ENCODE peak calls at places on chromosome 10, in five cellular contexts. N is stimulated activated CD8-positive, alpha-beta memory T cell treated with anti-CD3 and anti-CD28 coated beads, Interleukin-2, amount 100 ng/mL, for 48 hours; Y is stimulated activated CD4-positive, alpha-beta T cell treated with anti-CD3 and anti-CD28 coated beads, Interleukin-4, amount 100 ng/mL, for 48 hours; V is progenitor cell of endocrine pancreas; D is nucleus accumbens. E is an unnamed sample.
A peak's percentile ranks its signal among the peaks of the same experiment; 100 is the strongest.

GRCh38 chr10:103700436-103700715 is 155.0 kb downstream of the SH3PXD2A start:
- DNase-seq in N (no peak), Y (no peak), V (no peak), D (no peak), E (no peak)

GRCh38 chr10:49083256-49083655 is 32.1 kb downstream of the VSTM4 start:
- DNase-seq in N (no peak), Y (no peak), V (no peak), D (peak; percentile 35), E (no peak)

GRCh38 chr10:76774987-76775603 is 862.5 kb downstream of the KCNMA1 start:
- DNase-seq in N (no peak), Y (no peak), V (no peak), D (no peak), E (no peak)

GRCh38 chr10:22443200-22443881 is 98.0 kb downstream of the SPAG6 start:
- DNase-seq in N (no peak), Y (no peak), V (no peak), D (no peak), E (no peak)

GRCh38 chr10:96496281-96496925 is 17.3 kb downstream of the TLL2 start:
- DNase-seq in N (no peak), Y (no peak), V (peak; percentile 39), D (no peak), E (no peak)

GRCh38 chr10:121106607-121107006 is 255.4 kb downstream of the WDR11 start:
- DNase-seq in N (no peak), Y (no peak), V (no peak), D (no peak), E (no peak)

GRCh38 chr10:128032466-128032865 is 93.8 kb downstream of the MKI67 start:
- DNase-seq in N (no peak), Y (no peak), V (no peak), D (no peak), E (no peak)

GRCh38 chr10:119316729-119317097 is 109.3 kb downstream of the GRK5 start:
- DNase-seq in N (no peak), Y (no peak), V (no peak), D (no peak), E (no peak)

GRCh38 chr10:74704629-74705360 is 121.6 kb upstream of the KAT6B start:
- DNase-seq in N (no peak), Y (no peak), V (no peak), D (no peak), E (no peak)

GRCh38 chr10:68576118-68576517 is 16.0 kb downstream of the TET1 start:
- DNase-seq in N (no peak), Y (no peak), V (no peak), D (no peak), E (no peak)

GRCh38 chr10:44752451-44753441 is 158.4 kb upstream of the TMEM72 start:
- DNase-seq in N (no peak), Y (no peak), V (no peak), D (no peak), E (no peak)

GRCh38 chr10:55500931-55501559 is 700.0 kb upstream of the PCDH15 start:
- DNase-seq in N (no peak), Y (no peak), V (no peak), D (no peak), E (no peak)

GRCh38 chr10:55519264-55519663 is 718.2 kb upstream of the PCDH15 start:
- DNase-seq in N (no peak), Y (no peak), V (no peak), D (no peak), E (no peak)

GRCh38 chr10:2627969-2628368 is 439.4 kb upstream of the PFKP start:
- DNase-seq in N (no peak), Y (no peak), V (no peak), D (no peak), E (no peak)

GRCh38 chr10:12905067-12905466 is 96.4 kb downstream of the CCDC3 start:
- DNase-seq in N (no peak), Y (no peak), V (no peak), D (no peak), E (no peak)

GRCh38 chr10:21515581-21516269 is 9.8 kb downstream of the SKIDA1 start:
- DNase-seq in N (no peak), Y (no peak), V (no peak), D (no peak), E (no peak)

GRCh38 chr10:24931236-24931635 is 21.2 kb downstream of the PRTFDC1 start:
- DNase-seq in N (no peak), Y (no peak), V (no peak), D (no peak), E (no peak)

GRCh38 chr10:124989526-124989925 is 47.6 kb downstream of the ZRANB1 start:
- DNase-seq in N (no peak), Y (no peak), V (peak; percentile 0), D (no peak), E (no peak)

E was measured in KG1.